ENCODE peak calls at places on chromosomes 7 and 10, in five cellular contexts. E is H1, W is A549, K is stomach, V is IMR-90. G is an unnamed sample.

GRCh38 chr7:18494821-18495408 is 634 bp upstream of the HDAC9 start:
- DNase-seq in V (peak; percentile 63), E (no peak), W (no peak), K (no peak), G (no peak)

GRCh38 chr7:64183126-64183742 is 23.8 kb upstream of the ZNF735 start:
- DNase-seq in W (no peak), V (no peak), E (no peak), K (no peak), G (no peak)

GRCh38 chr10:5666324-5667220 is at the start of gene ASB13:
- DNase-seq in W (peak; percentile 55), V (peak; percentile 20), E (no peak), K (peak; percentile 78), G (peak; percentile 89)

GRCh38 chr10:132453470-132453861 is 56.5 kb downstream of the PWWP2B start:
- DNase-seq in W (no peak), K (no peak), V (no peak), E (no peak), G (peak; percentile 90)

GRCh38 chr10:133280391-133281059 is 3.9 kb upstream of the ADAM8 start:
- DNase-seq in E (no peak), V (no peak), K (no peak), W (no peak), G (peak; percentile 81)

GRCh38 chr7:142856565-142857245 is 1.8 kb downstream of the EPHB6 start:
- DNase-seq in E (no peak), W (no peak), K (no peak), V (no peak), G (no peak)

GRCh38 chr10:72320676-72321247 is 34.0 kb downstream of the DNAJB12 start:
- DNase-seq in E (peak; percentile 58), W (peak; percentile 98), V (peak; percentile 99), K (peak; percentile 62), G (peak; percentile 89)

GRCh38 chr10:64209574-64209973 is 688.4 kb downstream of the REEP3 start:
- DNase-seq in E (no peak), K (no peak), W (no peak), V (no peak), G (no peak)

GRCh38 chr10:130300608-130301025 is 164.4 kb downstream of the GLRX3 start:
- DNase-seq in E (no peak), W (no peak), V (no peak), K (no peak), G (peak; percentile 91)

GRCh38 chr10:12337407-12337806 is 11.9 kb upstream of the CAMK1D start:
- DNase-seq in E (no peak), W (no peak), V (peak; percentile 59), K (no peak), G (no peak)

GRCh38 chr7:100584046-100584676 is 1.8 kb downstream of the LRCH4 start:
- DNase-seq in K (no peak), V (peak; percentile 45), W (no peak), E (no peak), G (peak; percentile 79)

GRCh38 chr10:60479305-60480020 is 89.8 kb upstream of the ANK3 start:
- DNase-seq in E (no peak), K (no peak), W (no peak), V (no peak), G (no peak)

GRCh38 chr10:125441151-125441550 is 241.8 kb downstream of the TEX36 start:
- DNase-seq in V (peak; percentile 43), E (no peak), K (no peak), W (no peak), G (no peak)

GRCh38 chr7:155585956-155586355 is 39.6 kb upstream of the CNPY1 start:
- DNase-seq in E (no peak), K (no peak), V (no peak), W (no peak), G (no peak)

GRCh38 chr7:69232445-69233376 is 365.6 kb upstream of the AUTS2 start:
- DNase-seq in V (no peak), E (peak; percentile 91), W (no peak), K (no peak), G (no peak)

GRCh38 chr10:5645375-5645774 is 21.0 kb downstream of the ASB13 start:
- DNase-seq in K (peak; percentile 42), E (no peak), V (no peak), W (no peak), G (peak; percentile 83)

GRCh38 chr7:25580156-25580555 is 351.9 kb upstream of the NPVF start:
- DNase-seq in K (no peak), E (no peak), W (no peak), V (no peak), G (no peak)

GRCh38 chr7:157021893-157022680 is 11.6 kb upstream of the MNX1 start:
- DNase-seq in K (no peak), W (no peak), V (no peak), E (no peak), G (peak; percentile 34)

GRCh38 chr10:15744217-15744865 is 24.6 kb upstream of the ITGA8 start:
- DNase-seq in E (no peak), K (peak; percentile 38), V (peak; percentile 56), W (peak; percentile 71), G (no peak)

GRCh38 chr7:46557295-46557711 is 636.2 kb upstream of the IGFBP3 start:
- DNase-seq in W (peak; percentile 68), V (no peak), K (no peak), E (no peak), G (no peak)

GRCh38 chr7:140214075-140214684 is 37.4 kb upstream of the KDM7A start:
- DNase-seq in K (peak; percentile 92), V (peak; percentile 7), E (no peak), W (no peak), G (no peak)

DNA sequence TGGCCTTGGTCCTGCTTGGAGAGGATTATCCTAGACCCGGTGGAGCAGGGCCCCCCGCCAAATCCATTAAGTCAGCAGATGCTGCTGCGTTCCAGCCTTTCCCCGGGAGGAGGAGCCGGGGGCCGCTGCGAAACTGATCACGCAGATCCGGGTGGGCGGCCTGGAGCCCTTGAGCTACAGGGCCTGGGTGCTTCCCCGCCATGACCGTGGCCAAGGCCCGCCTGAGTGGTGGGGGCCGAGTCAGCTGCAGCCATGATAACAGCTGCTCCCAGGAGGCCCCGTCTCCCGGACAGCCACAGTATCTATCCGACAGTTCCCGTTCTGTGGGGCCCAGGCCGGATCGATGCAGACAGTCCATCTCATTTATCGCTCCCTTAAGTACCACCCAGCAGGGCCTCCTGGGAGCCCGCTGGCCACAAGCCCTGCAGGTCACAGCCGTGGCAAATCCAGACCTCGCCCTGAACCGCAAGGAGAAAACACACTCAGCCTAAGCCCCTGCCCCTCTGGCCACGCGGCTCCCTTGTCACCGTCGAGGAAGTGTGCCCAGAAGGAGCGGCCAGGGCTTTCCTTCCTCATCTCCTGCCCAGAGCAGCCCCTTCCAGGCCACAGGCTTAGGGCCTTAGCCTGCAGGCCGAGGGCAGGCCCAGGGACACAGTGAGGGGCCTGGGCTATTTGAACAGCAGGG is 34.4 kb upstream of the SLC29A4 start:
- DNase-seq in V (peak; percentile 21), E (no peak), K (no peak), W (no peak), G (no peak)
- H3K27ac ChIP-seq in V (no peak overlapping the region), E (no peak overlapping the region), K (no peak overlapping the region), W (no peak overlapping the region), G (no peak overlapping the region)

DNA sequence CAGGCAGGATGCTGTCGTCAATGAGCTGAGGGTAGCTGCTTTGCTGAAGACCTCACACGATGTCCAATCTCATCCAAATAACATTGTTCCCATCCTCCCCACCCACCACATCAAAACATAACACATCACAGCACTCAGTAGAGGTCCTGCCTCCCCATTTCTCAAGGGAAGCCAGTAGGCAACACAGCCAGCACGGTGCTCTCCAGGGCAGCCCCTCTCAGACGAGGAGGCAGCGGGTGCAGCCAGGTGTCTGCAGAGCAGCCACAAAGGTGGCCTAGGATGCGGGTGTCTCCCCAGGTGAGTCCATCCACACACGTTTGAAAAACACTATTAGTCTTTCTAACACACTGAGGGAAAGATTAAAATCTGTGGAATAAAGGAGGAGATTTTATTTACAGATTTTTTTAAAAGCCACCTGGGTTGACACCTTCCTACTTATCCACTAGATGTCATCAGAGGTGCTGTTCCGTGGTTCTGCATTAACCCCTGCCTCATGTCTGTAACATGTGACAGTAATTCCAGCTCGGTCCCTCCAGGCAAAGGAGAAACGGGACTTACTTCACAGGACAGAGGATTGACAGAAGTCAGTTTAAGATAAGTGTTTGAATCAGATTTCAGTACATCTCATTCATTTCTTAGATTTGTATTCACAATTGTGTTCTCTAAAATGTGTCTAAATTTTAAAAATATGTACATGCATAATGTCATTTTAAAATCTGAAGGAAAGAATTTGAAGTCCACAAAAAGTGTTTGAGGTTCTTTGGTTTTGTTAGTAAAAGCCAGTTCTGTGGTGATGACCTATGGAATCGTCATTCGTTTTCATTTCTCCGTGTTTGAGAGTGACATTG is 68.0 kb downstream of the LANCL2 start:
- DNase-seq in K (no peak), V (peak; percentile 59), E (no peak), W (peak; percentile 62), G (no peak)
- TF ChIP-seq CTCF in K (peak; percentile 14), V (peak; percentile 63), E (peak; percentile 16), W (peak; percentile 57), G (peak; percentile 31)

GRCh38 chr7:132504071-132504470 is 72.2 kb downstream of the PLXNA4 start:
- DNase-seq in E (no peak), W (no peak), V (no peak), K (no peak), G (peak; percentile 51)

GRCh38 chr7:132501956-132502355 is 74.3 kb downstream of the PLXNA4 start:
- DNase-seq in W (no peak), E (no peak), K (no peak), V (no peak), G (peak; percentile 56)

GRCh38 chr7:132503415-132503814 is 72.9 kb downstream of the PLXNA4 start:
- DNase-seq in V (no peak), K (no peak), W (no peak), E (no peak), G (peak; percentile 45)

GRCh38 chr7:132500727-132501410 is 75.4 kb downstream of the PLXNA4 start:
- DNase-seq in W (peak; percentile 18), K (peak; percentile 80), E (no peak), V (no peak), G (peak; percentile 55)

GRCh38 chr7:132504851-132505250 is 71.4 kb downstream of the PLXNA4 start:
- DNase-seq in E (no peak), V (no peak), W (no peak), K (no peak), G (peak; percentile 27)
- TF ChIP-seq POLR2A in E (no peak), V (no peak), W (no peak), K (no peak), G (no peak)

GRCh38 chr7:65471587-65471986 is 97.9 kb downstream of the ZNF92 start:
- DNase-seq in E (no peak), W (no peak), K (no peak), V (no peak), G (no peak)

GRCh38 chr7:65475734-65476319 is 102.2 kb downstream of the ZNF92 start:
- DNase-seq in K (no peak), E (peak; percentile 23), V (no peak), W (no peak), G (peak; percentile 88)

GRCh38 chr7:65477326-65477725 is 103.7 kb downstream of the ZNF92 start:
- DNase-seq in K (no peak), W (peak; percentile 35), V (peak; percentile 5), E (peak; percentile 39), G (no peak)

DNA sequence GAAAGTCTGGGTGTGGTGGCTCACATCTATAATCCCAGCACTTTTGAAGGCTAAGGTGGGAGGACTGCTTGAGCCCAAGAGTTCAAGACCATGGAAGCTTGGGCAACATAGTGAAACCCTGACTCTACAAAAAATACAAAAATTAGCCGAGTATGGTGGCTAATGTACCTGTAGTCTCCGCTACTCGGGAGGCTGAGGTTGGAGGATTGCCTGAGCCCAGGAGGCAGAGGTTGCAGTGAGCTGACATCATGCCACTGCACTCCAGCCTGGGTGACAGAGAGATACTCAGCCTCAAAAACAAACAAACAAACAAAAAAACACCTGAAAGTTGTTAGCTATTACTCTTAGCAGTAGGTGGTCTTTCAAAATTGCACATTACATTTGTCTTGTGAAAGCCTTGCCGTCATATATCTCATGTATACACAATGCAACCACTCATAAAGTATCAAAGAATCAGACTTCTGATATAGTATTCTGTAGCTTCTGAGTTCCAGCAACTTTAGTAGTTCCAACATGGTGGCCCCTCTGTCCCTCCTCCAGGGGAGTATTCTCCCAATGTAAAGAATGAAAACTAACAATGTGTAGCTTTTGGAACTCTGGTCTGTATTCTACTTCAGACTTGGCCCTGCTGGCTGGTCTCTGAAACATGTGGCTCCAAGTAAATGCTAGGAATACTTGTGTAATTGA is 101.5 kb downstream of the ZNF92 start:
- DNase-seq in W (no peak), K (no peak), E (no peak), V (no peak), G (no peak)
- H3K27ac ChIP-seq in W (no peak overlapping the region), K (no peak overlapping the region), E (no peak overlapping the region), V (no peak overlapping the region), G (no peak overlapping the region)